ENCODE peak calls at places on chromosomes 4 and X, in eight cellular contexts. One of them, this sample, is unnamed.

GRCh38 chrX:132227383-132228112 is 8.3 kb upstream of the RAP2C start:
- DNase-seq in RWPE2: no peak
- DNase-seq in CD8-positive, alpha-beta T cell: no peak
- DNase-seq in fibroblast of lung: no peak
- DNase-seq in HL-60: peak
- DNase-seq in fibroblast of pulmonary artery: no peak
- DNase-seq in heart left ventricle: no peak
- DNase-seq in tibial nerve: no peak
- DNase-seq in this sample: no peak

GRCh38 chrX:83916525-83916924 is 55.6 kb downstream of the CYLC1 start:
- DNase-seq in HL-60: peak
- DNase-seq in fibroblast of pulmonary artery: peak
- DNase-seq in RWPE2: no peak
- DNase-seq in tibial nerve: no peak
- DNase-seq in CD8-positive, alpha-beta T cell: no peak
- DNase-seq in heart left ventricle: no peak
- DNase-seq in fibroblast of lung: no peak
- DNase-seq in this sample: no peak

GRCh38 chrX:44096666-44097065 is 123.5 kb upstream of the NDP start:
- DNase-seq in tibial nerve: no peak
- DNase-seq in fibroblast of pulmonary artery: no peak
- DNase-seq in fibroblast of lung: no peak
- DNase-seq in CD8-positive, alpha-beta T cell: no peak
- DNase-seq in heart left ventricle: no peak
- DNase-seq in RWPE2: no peak
- DNase-seq in HL-60: no peak
- DNase-seq in this sample: no peak

GRCh38 chr4:64497526-64497925 is 88.3 kb upstream of the TECRL start:
- DNase-seq in RWPE2: no peak
- DNase-seq in tibial nerve: no peak
- DNase-seq in fibroblast of lung: peak
- DNase-seq in heart left ventricle: no peak
- DNase-seq in fibroblast of pulmonary artery: peak
- DNase-seq in CD8-positive, alpha-beta T cell: no peak
- DNase-seq in HL-60: no peak
- DNase-seq in this sample: no peak

GRCh38 chrX:16867947-16868346 is 2.2 kb downstream of the RBBP7 start:
- DNase-seq in HL-60: no peak
- DNase-seq in RWPE2: no peak
- DNase-seq in fibroblast of lung: no peak
- DNase-seq in CD8-positive, alpha-beta T cell: no peak
- DNase-seq in tibial nerve: no peak
- DNase-seq in heart left ventricle: no peak
- DNase-seq in fibroblast of pulmonary artery: no peak
- DNase-seq in this sample: no peak

GRCh38 chr4:138037716-138038115 is 204.4 kb downstream of the SLC7A11 start:
- DNase-seq in CD8-positive, alpha-beta T cell: no peak
- DNase-seq in fibroblast of lung: peak
- DNase-seq in tibial nerve: no peak
- DNase-seq in heart left ventricle: no peak
- DNase-seq in fibroblast of pulmonary artery: peak
- DNase-seq in RWPE2: no peak
- DNase-seq in HL-60: no peak
- DNase-seq in this sample: no peak

GRCh38 chr4:3424522-3425095 is 17.2 kb upstream of the HGFAC start:
- DNase-seq in fibroblast of lung: no peak
- DNase-seq in fibroblast of pulmonary artery: no peak
- DNase-seq in RWPE2: no peak
- DNase-seq in heart left ventricle: no peak
- DNase-seq in CD8-positive, alpha-beta T cell: no peak
- DNase-seq in tibial nerve: no peak
- DNase-seq in HL-60: no peak
- DNase-seq in this sample: no peak

GRCh38 chr4:27048350-27049100 is 187.9 kb downstream of the STIM2 start:
- DNase-seq in fibroblast of lung: peak
- DNase-seq in fibroblast of pulmonary artery: peak
- DNase-seq in tibial nerve: no peak
- DNase-seq in RWPE2: no peak
- DNase-seq in heart left ventricle: no peak
- DNase-seq in CD8-positive, alpha-beta T cell: no peak
- DNase-seq in HL-60: no peak
- DNase-seq in this sample: no peak

GRCh38 chrX:35842657-35843056 is 44.5 kb downstream of the MAGEB16 start:
- DNase-seq in tibial nerve: no peak
- DNase-seq in fibroblast of pulmonary artery: no peak
- DNase-seq in CD8-positive, alpha-beta T cell: no peak
- DNase-seq in HL-60: peak
- DNase-seq in RWPE2: no peak
- DNase-seq in heart left ventricle: no peak
- DNase-seq in fibroblast of lung: no peak
- DNase-seq in this sample: no peak

GRCh38 chr4:73976716-73977115 is 5.1 kb downstream of the PF4 start:
- DNase-seq in RWPE2: no peak
- DNase-seq in tibial nerve: no peak
- DNase-seq in fibroblast of pulmonary artery: peak
- DNase-seq in heart left ventricle: no peak
- DNase-seq in HL-60: no peak
- DNase-seq in fibroblast of lung: peak
- DNase-seq in CD8-positive, alpha-beta T cell: no peak
- DNase-seq in this sample: no peak

GRCh38 chrX:38694394-38694793 is 106.9 kb upstream of the MID1IP1 start:
- DNase-seq in tibial nerve: no peak
- DNase-seq in CD8-positive, alpha-beta T cell: no peak
- DNase-seq in heart left ventricle: no peak
- DNase-seq in fibroblast of pulmonary artery: no peak
- DNase-seq in HL-60: no peak
- DNase-seq in fibroblast of lung: peak
- DNase-seq in RWPE2: no peak
- DNase-seq in this sample: no peak

GRCh38 chr4:40349561-40350198 is 14.5 kb downstream of the CHRNA9 start:
- DNase-seq in tibial nerve: no peak
- DNase-seq in heart left ventricle: no peak
- DNase-seq in fibroblast of lung: peak
- DNase-seq in RWPE2: no peak
- DNase-seq in fibroblast of pulmonary artery: peak
- DNase-seq in HL-60: no peak
- DNase-seq in CD8-positive, alpha-beta T cell: no peak
- DNase-seq in this sample: no peak

GRCh38 chrX:131854586-131854985 is 168.5 kb upstream of the STK26 start:
- DNase-seq in CD8-positive, alpha-beta T cell: no peak
- DNase-seq in tibial nerve: no peak
- DNase-seq in RWPE2: no peak
- DNase-seq in fibroblast of pulmonary artery: peak
- DNase-seq in heart left ventricle: no peak
- DNase-seq in HL-60: no peak
- DNase-seq in fibroblast of lung: no peak
- DNase-seq in this sample: no peak

GRCh38 chrX:76802698-76803097 is 375.2 kb downstream of the MAGEE1 start:
- DNase-seq in heart left ventricle: no peak
- DNase-seq in fibroblast of pulmonary artery: peak
- DNase-seq in HL-60: no peak
- DNase-seq in RWPE2: no peak
- DNase-seq in tibial nerve: no peak
- DNase-seq in CD8-positive, alpha-beta T cell: no peak
- DNase-seq in fibroblast of lung: no peak
- DNase-seq in this sample: no peak

GRCh38 chr4:188228279-188228678 is 89.0 kb downstream of the TRIML1 start:
- DNase-seq in HL-60: no peak
- DNase-seq in fibroblast of pulmonary artery: no peak
- DNase-seq in fibroblast of lung: no peak
- DNase-seq in tibial nerve: no peak
- DNase-seq in heart left ventricle: no peak
- DNase-seq in CD8-positive, alpha-beta T cell: no peak
- DNase-seq in RWPE2: no peak
- DNase-seq in this sample: no peak

GRCh38 chr4:3372933-3373465 is 68.8 kb upstream of the HGFAC start:
- DNase-seq in RWPE2: no peak
- DNase-seq in CD8-positive, alpha-beta T cell: no peak
- DNase-seq in HL-60: peak
- DNase-seq in fibroblast of pulmonary artery: no peak
- DNase-seq in heart left ventricle: peak
- DNase-seq in fibroblast of lung: peak
- DNase-seq in tibial nerve: peak
- DNase-seq in this sample: no peak

GRCh38 chr4:75385139-75385538 is 129.1 kb downstream of the RCHY1 start:
- DNase-seq in fibroblast of lung: no peak
- DNase-seq in heart left ventricle: no peak
- DNase-seq in fibroblast of pulmonary artery: no peak
- DNase-seq in CD8-positive, alpha-beta T cell: no peak
- DNase-seq in tibial nerve: no peak
- DNase-seq in HL-60: no peak
- DNase-seq in RWPE2: no peak
- DNase-seq in this sample: no peak

GRCh38 chr4:159105761-159106243 is 2.9 kb downstream of the RAPGEF2 start:
- DNase-seq in fibroblast of pulmonary artery: peak
- DNase-seq in CD8-positive, alpha-beta T cell: no peak
- DNase-seq in tibial nerve: peak
- DNase-seq in heart left ventricle: no peak
- DNase-seq in HL-60: peak
- DNase-seq in fibroblast of lung: peak
- DNase-seq in RWPE2: no peak
- DNase-seq in this sample: no peak

GRCh38 chr4:59570850-59571476 is 1629.2 kb upstream of the ADGRL3 start:
- DNase-seq in tibial nerve: no peak
- DNase-seq in HL-60: no peak
- DNase-seq in fibroblast of lung: no peak
- DNase-seq in fibroblast of pulmonary artery: no peak
- DNase-seq in heart left ventricle: no peak
- DNase-seq in RWPE2: no peak
- DNase-seq in CD8-positive, alpha-beta T cell: no peak
- DNase-seq in this sample: no peak

DNA sequence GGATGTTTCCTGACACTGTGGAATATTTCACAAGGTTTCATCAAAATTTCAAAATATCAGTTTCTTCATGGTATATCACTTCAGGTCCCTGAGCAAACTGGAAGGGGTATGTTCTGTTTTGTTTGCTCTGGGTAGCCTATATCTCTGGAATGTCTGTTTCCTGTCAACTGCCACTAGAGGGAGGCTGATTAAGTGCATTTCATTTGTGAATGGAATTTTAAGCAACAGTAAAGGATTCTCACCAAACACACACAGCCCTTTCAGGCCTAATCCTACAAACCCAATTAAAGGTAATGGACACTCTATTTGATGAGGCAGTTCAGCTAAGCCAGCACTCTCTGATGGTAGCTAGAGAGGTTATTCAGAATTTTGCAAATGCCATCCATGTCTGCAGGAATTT is 307.1 kb downstream of the TEX13A start:
- DNase-seq in HL-60: no peak
- DNase-seq in tibial nerve: no peak
- DNase-seq in CD8-positive, alpha-beta T cell: no peak
- DNase-seq in fibroblast of lung: peak
- DNase-seq in fibroblast of pulmonary artery: peak
- DNase-seq in RWPE2: no peak
- DNase-seq in heart left ventricle: no peak
- DNase-seq in this sample: no peak
- TF ChIP-seq CTCF in HL-60: no peak
- TF ChIP-seq CTCF in tibial nerve: no peak
- TF ChIP-seq CTCF in CD8-positive, alpha-beta T cell: peak
- TF ChIP-seq CTCF in fibroblast of lung: no peak
- TF ChIP-seq CTCF in fibroblast of pulmonary artery: peak
- TF ChIP-seq CTCF in RWPE2: peak
- TF ChIP-seq CTCF in heart left ventricle: no peak
- TF ChIP-seq CTCF in this sample: no peak

GRCh38 chr4:162499478-162499877 is 335.7 kb upstream of the FSTL5 start:
- DNase-seq in fibroblast of lung: no peak
- DNase-seq in fibroblast of pulmonary artery: no peak
- DNase-seq in HL-60: no peak
- DNase-seq in tibial nerve: no peak
- DNase-seq in heart left ventricle: no peak
- DNase-seq in RWPE2: no peak
- DNase-seq in CD8-positive, alpha-beta T cell: no peak
- DNase-seq in this sample: no peak
- TF ChIP-seq CTCF in fibroblast of lung: peak
- TF ChIP-seq CTCF in fibroblast of pulmonary artery: peak
- TF ChIP-seq CTCF in HL-60: no peak
- TF ChIP-seq CTCF in tibial nerve: peak
- TF ChIP-seq CTCF in heart left ventricle: peak
- TF ChIP-seq CTCF in RWPE2: peak
- TF ChIP-seq CTCF in CD8-positive, alpha-beta T cell: no peak
- TF ChIP-seq CTCF in this sample: no peak

GRCh38 chr4:24888945-24889344 is 23.9 kb downstream of the CCDC149 start:
- DNase-seq in fibroblast of lung: no peak
- DNase-seq in heart left ventricle: no peak
- DNase-seq in tibial nerve: no peak
- DNase-seq in CD8-positive, alpha-beta T cell: no peak
- DNase-seq in fibroblast of pulmonary artery: no peak
- DNase-seq in HL-60: no peak
- DNase-seq in RWPE2: no peak
- DNase-seq in this sample: no peak

GRCh38 chr4:24889991-24890390 is 22.9 kb downstream of the CCDC149 start:
- DNase-seq in heart left ventricle: no peak
- DNase-seq in HL-60: no peak
- DNase-seq in tibial nerve: no peak
- DNase-seq in fibroblast of lung: no peak
- DNase-seq in CD8-positive, alpha-beta T cell: no peak
- DNase-seq in RWPE2: no peak
- DNase-seq in fibroblast of pulmonary artery: no peak
- DNase-seq in this sample: no peak

GRCh38 chr4:24888475-24888874 is 24.4 kb downstream of the CCDC149 start:
- DNase-seq in RWPE2: no peak
- DNase-seq in HL-60: no peak
- DNase-seq in fibroblast of pulmonary artery: no peak
- DNase-seq in heart left ventricle: no peak
- DNase-seq in fibroblast of lung: no peak
- DNase-seq in tibial nerve: no peak
- DNase-seq in CD8-positive, alpha-beta T cell: no peak
- DNase-seq in this sample: no peak

GRCh38 chr4:24892278-24892677 is 20.6 kb downstream of the CCDC149 start:
- DNase-seq in heart left ventricle: no peak
- DNase-seq in fibroblast of lung: no peak
- DNase-seq in tibial nerve: no peak
- DNase-seq in fibroblast of pulmonary artery: no peak
- DNase-seq in HL-60: no peak
- DNase-seq in CD8-positive, alpha-beta T cell: no peak
- DNase-seq in RWPE2: no peak
- DNase-seq in this sample: no peak

DNA sequence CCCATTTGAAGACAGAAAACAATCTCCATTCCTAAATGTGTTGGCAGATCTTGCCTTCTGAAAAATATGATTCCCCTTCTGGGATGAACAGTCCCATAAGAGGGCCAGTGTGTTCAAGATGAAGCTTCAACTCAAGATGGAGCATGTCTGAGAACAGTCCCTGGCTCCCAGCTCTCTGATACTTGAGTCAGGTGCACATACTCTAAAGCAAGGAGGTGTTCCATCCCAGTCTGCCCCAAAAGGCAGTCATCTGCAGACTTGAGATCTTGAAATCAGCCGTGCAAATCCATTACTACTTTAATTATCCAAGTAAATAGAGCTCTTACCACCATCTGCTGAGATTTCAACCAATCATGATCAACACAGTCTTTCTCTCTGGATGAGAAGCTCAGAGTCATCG is 22.3 kb downstream of the CCDC149 start:
- DNase-seq in heart left ventricle: no peak
- DNase-seq in tibial nerve: no peak
- DNase-seq in fibroblast of pulmonary artery: no peak
- DNase-seq in RWPE2: no peak
- DNase-seq in fibroblast of lung: no peak
- DNase-seq in HL-60: no peak
- DNase-seq in CD8-positive, alpha-beta T cell: no peak
- DNase-seq in this sample: no peak
- TF ChIP-seq CTCF in heart left ventricle: no peak
- TF ChIP-seq CTCF in tibial nerve: no peak
- TF ChIP-seq CTCF in fibroblast of pulmonary artery: no peak
- TF ChIP-seq CTCF in RWPE2: no peak
- TF ChIP-seq CTCF in fibroblast of lung: no peak
- TF ChIP-seq CTCF in HL-60: no peak
- TF ChIP-seq CTCF in CD8-positive, alpha-beta T cell: no peak
- TF ChIP-seq CTCF in this sample: no peak

GRCh38 chrX:1537031-1537715 is at the start of gene P2RY8:
- DNase-seq in CD8-positive, alpha-beta T cell: peak
- DNase-seq in RWPE2: no peak
- DNase-seq in heart left ventricle: peak
- DNase-seq in fibroblast of lung: no peak
- DNase-seq in HL-60: peak
- DNase-seq in tibial nerve: peak
- DNase-seq in fibroblast of pulmonary artery: peak
- DNase-seq in this sample: peak
- TF ChIP-seq CTCF in CD8-positive, alpha-beta T cell: no peak
- TF ChIP-seq CTCF in RWPE2: no peak
- TF ChIP-seq CTCF in heart left ventricle: no peak
- TF ChIP-seq CTCF in fibroblast of lung: no peak
- TF ChIP-seq CTCF in HL-60: no peak
- TF ChIP-seq CTCF in tibial nerve: no peak
- TF ChIP-seq CTCF in fibroblast of pulmonary artery: no peak
- TF ChIP-seq CTCF in this sample: no peak

This sample was measured in natural killer cell.